ENCODE peak calls at places on chromosomes 16 and 17, in nine cellular contexts. C, Y, G, E, J, F, V, B and S are unnamed samples.

GRCh38 chr17:1464186-1464585 is 8.2 kb upstream of the CRK start:
- DNase-seq in C (no peak), Y (no peak), G (no peak), E (no peak), J (no peak), F (no peak), V (no peak), B (no peak), S (no peak)

GRCh38 chr16:69934751-69935150 is 16.4 kb upstream of the CLEC18A start:
- DNase-seq in C (no peak), Y (no peak), G (no peak), E (no peak), J (no peak), F (no peak), V (no peak), B (no peak), S (no peak)

GRCh38 chr16:2252806-2253148 is 1.4 kb upstream of the ECI1 start:
- DNase-seq in C (no peak), Y (no peak), G (no peak), E (no peak), J (no peak), F (no peak), V (peak; percentile 10), B (no peak), S (no peak)

GRCh38 chr16:27758544-27758943 is 208.6 kb downstream of the KATNIP start:
- DNase-seq in C (no peak), Y (no peak), G (no peak), E (no peak), J (no peak), F (no peak), V (no peak), B (no peak), S (no peak)

GRCh38 chr16:48164907-48165715 is 9.3 kb upstream of the ABCC12 start:
- DNase-seq in C (peak; percentile 73), Y (peak; percentile 70), G (peak; percentile 54), E (peak; percentile 88), J (peak; percentile 75), F (peak; percentile 78), V (peak; percentile 88), B (peak; percentile 13), S (peak; percentile 86)

GRCh38 chr16:84599528-84600202 is 18.2 kb downstream of the COTL1 start:
- DNase-seq in C (peak; percentile 26), Y (no peak), G (no peak), E (no peak), J (peak; percentile 63), F (peak; percentile 71), V (peak; percentile 84), B (peak; percentile 45), S (peak; percentile 74)

GRCh38 chr17:58121925-58122324 is 26.3 kb upstream of the OR4D1 start:
- DNase-seq in C (no peak), Y (no peak), G (peak; percentile 42), E (peak; percentile 10), J (no peak), F (no peak), V (no peak), B (no peak), S (peak; percentile 23)

GRCh38 chr16:11042205-11042604 is 97.8 kb downstream of the CLEC16A start:
- DNase-seq in C (no peak), Y (no peak), G (no peak), E (no peak), J (no peak), F (no peak), V (no peak), B (no peak), S (no peak)

GRCh38 chr17:52035336-52035915 is 123.1 kb downstream of the CA10 start:
- DNase-seq in C (no peak), Y (no peak), G (no peak), E (no peak), J (no peak), F (no peak), V (no peak), B (no peak), S (no peak)

GRCh38 chr16:396605-397004 is 394 bp upstream of the NME4 start:
- DNase-seq in C (no peak), Y (peak; percentile 60), G (no peak), E (no peak), J (peak; percentile 56), F (peak; percentile 64), V (no peak), B (no peak), S (peak; percentile 59)

GRCh38 chr16:80084614-80085013 is 456.2 kb upstream of the DYNLRB2 start:
- DNase-seq in C (peak; percentile 34), Y (peak; percentile 46), G (peak; percentile 1), E (peak; percentile 21), J (peak; percentile 25), F (no peak), V (no peak), B (no peak), S (peak; percentile 51)

GRCh38 chr17:45221081-45221996 is at the start of gene FMNL1:
- DNase-seq in C (no peak), Y (peak; percentile 38), G (peak; percentile 57), E (peak; percentile 53), J (peak; percentile 76), F (peak; percentile 87), V (peak; percentile 90), B (no peak), S (peak; percentile 65)

GRCh38 chr16:71461686-71462648 is at the start of gene ZNF23:
- DNase-seq in C (peak; percentile 85), Y (peak; percentile 86), G (peak; percentile 65), E (peak; percentile 90), J (peak; percentile 87), F (peak; percentile 92), V (peak; percentile 95), B (peak; percentile 49), S (peak; percentile 83)

DNA sequence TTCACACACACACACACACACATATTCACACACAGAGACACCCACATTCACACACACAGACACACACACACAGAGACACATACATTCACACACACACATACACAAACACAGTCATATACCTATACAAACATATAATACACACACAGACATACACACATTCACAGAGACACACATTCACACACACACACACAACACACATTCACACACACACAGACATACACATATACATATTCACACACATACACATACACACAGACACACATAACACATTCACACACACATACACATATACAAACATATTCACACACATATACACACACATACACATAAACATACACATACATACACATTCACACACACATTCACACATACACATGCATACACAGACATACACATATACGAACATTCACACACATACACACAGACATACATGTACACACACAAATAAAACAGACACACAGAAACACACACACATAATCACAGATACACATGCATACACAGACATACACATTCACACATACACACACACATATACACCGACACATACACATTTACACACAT is 7.9 kb downstream of the PRCD start:
- DNase-seq in C (no peak), Y (no peak), G (no peak), E (no peak), J (no peak), F (no peak), V (no peak), B (no peak), S (no peak)
- TF ChIP-seq CTCF in C (no peak), Y (peak; percentile 8), G (no peak), E (peak; percentile 5), J (no peak), F (no peak), V (no peak), B (no peak), S (no peak)

GRCh38 chr16:49513040-49513439 is 139.4 kb downstream of the C16orf78 start:
- DNase-seq in C (no peak), Y (no peak), G (no peak), E (peak; percentile 25), J (no peak), F (no peak), V (no peak), B (no peak), S (peak; percentile 58)
- TF ChIP-seq CTCF in C (no peak), Y (no peak), G (no peak), E (no peak), J (peak; percentile 41), F (no peak), V (peak; percentile 24), B (no peak), S (no peak)

DNA sequence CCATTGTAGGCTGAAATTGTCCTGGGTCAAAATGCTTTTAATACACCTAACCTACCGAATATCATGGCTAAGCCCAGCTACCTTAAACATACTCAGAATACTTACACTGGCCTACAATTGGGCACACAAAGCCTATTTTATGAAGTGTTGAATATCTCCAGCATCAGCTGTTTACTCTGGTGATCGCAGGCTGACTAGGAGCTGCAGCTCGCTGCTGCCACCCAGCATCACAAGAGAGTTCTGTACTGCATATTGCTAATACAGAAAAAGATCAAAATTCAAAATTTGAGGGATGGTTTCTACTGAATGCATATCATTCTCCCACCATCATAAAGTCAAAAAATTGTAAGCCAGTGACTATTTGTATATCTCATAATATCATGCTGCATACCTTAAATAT is 55.3 kb downstream of the ULK2 start:
- DNase-seq in C (no peak), Y (no peak), G (peak; percentile 9), E (no peak), J (no peak), F (no peak), V (no peak), B (no peak), S (no peak)
- TF ChIP-seq CTCF in C (no peak), Y (no peak), G (peak; percentile 28), E (no peak), J (no peak), F (no peak), V (no peak), B (peak; percentile 46), S (no peak)

GRCh38 chr17:16961792-16962191 is 10.1 kb downstream of the TNFRSF13B start:
- DNase-seq in C (no peak), Y (no peak), G (no peak), E (no peak), J (no peak), F (no peak), V (no peak), B (no peak), S (no peak)

GRCh38 chr17:16968786-16969185 is 3.1 kb downstream of the TNFRSF13B start:
- DNase-seq in C (no peak), Y (no peak), G (no peak), E (no peak), J (no peak), F (no peak), V (no peak), B (no peak), S (no peak)

GRCh38 chr17:16962804-16963203 is 9.1 kb downstream of the TNFRSF13B start:
- DNase-seq in C (no peak), Y (no peak), G (no peak), E (peak; percentile 13), J (no peak), F (no peak), V (no peak), B (no peak), S (no peak)
- TF ChIP-seq CTCF in C (no peak), Y (no peak), G (no peak), E (no peak), J (no peak), F (no peak), V (no peak), B (no peak), S (no peak)

GRCh38 chr17:79974786-79975497 is 60.7 kb downstream of the TBC1D16 start:
- DNase-seq in C (peak; percentile 65), Y (peak; percentile 13), G (no peak), E (no peak), J (no peak), F (no peak), V (no peak), B (no peak), S (peak; percentile 80)
- TF ChIP-seq CTCF in C (peak; percentile 34), Y (no peak), G (no peak), E (no peak), J (peak; percentile 10), F (peak; percentile 45), V (peak; percentile 17), B (no peak), S (peak; percentile 40)